ENCODE peak calls at places on chromosomes 13 and 19, in four cellular contexts. S is CD8-positive, alpha-beta memory T cell; F is stimulated activated CD8-positive, alpha-beta memory T cell treated with anti-CD3 and anti-CD28 coated beads, Interleukin-15, amount 100 ng/mL, for 4 hours; I is astrocyte of the spinal cord. O is an unnamed sample.

GRCh38 chr19:41987141-41987860 is 6.7 kb downstream of the ATP1A3 start:
- DNase-seq in S (no peak), F (no peak), I (no peak), O (no peak)

GRCh38 chr13:104408733-104409132 is 1342.5 kb upstream of the SLC10A2 start:
- DNase-seq in S (no peak), F (no peak), I (peak), O (no peak)

GRCh38 chr19:18848860-18849661 is 17.3 kb downstream of the UPF1 start:
- DNase-seq in S (no peak), F (no peak), I (no peak), O (no peak)

GRCh38 chr19:8512115-8512967 is 1.6 kb downstream of the ZNF414 start:
- DNase-seq in S (no peak), F (no peak), I (no peak), O (no peak)

GRCh38 chr13:49185264-49185663 is 34.9 kb upstream of the MLNR start:
- DNase-seq in S (no peak), F (no peak), I (peak), O (no peak)

GRCh38 chr13:50810998-50811397 is 32.5 kb downstream of the DLEU7 start:
- DNase-seq in S (no peak), F (no peak), I (no peak), O (no peak)

GRCh38 chr13:40388617-40389016 is 277.8 kb downstream of the FOXO1 start:
- DNase-seq in S (peak), F (peak), I (no peak), O (peak)

GRCh38 chr13:74145249-74145970 is 11.2 kb upstream of the KLF12 start:
- DNase-seq in S (no peak), F (no peak), I (peak), O (no peak)

GRCh38 chr13:111533900-111534645 is 213.6 kb downstream of the TEX29 start:
- DNase-seq in S (no peak), F (no peak), I (no peak), O (no peak)

GRCh38 chr13:107192289-107192688 is 624.4 kb upstream of the ARGLU1 start:
- DNase-seq in S (no peak), F (no peak), I (peak), O (no peak)

GRCh38 chr19:56309511-56310185 is 5.0 kb downstream of the ZSCAN5A start:
- DNase-seq in S (peak), F (no peak), I (peak), O (peak)

GRCh38 chr19:54339646-54340358 is 840 bp upstream of the LILRA4 start:
- DNase-seq in S (no peak), F (no peak), I (no peak), O (no peak)

GRCh38 chr13:51643114-51643881 is 59.0 kb downstream of the WDFY2 start:
- DNase-seq in S (no peak), F (no peak), I (peak), O (no peak)

GRCh38 chr19:4374451-4375163 is 25.7 kb downstream of the SH3GL1 start:
- DNase-seq in S (no peak), F (no peak), I (peak), O (no peak)

GRCh38 chr19:39602224-39602623 is at the start of gene LGALS13:
- DNase-seq in S (no peak), F (no peak), I (no peak), O (no peak)

GRCh38 chr13:96940961-96941360 is 53.3 kb downstream of the OXGR1 start:
- DNase-seq in S (no peak), F (no peak), I (no peak), O (no peak)